ENCODE peak calls at places on chromosomes 4 and X, in five cellular contexts. O is naive thymus-derived CD8-positive, alpha-beta T cell; W is M059J; P is cardiac muscle cell; U is cerebellum. M is an unnamed sample.

GRCh38 chrX:129652565-129653169 is 2.1 kb downstream of the APLN start:
- DNase-seq in O (no peak), P (no peak), W (no peak), U (peak; percentile 30), M (no peak)

GRCh38 chr4:126992910-126993309 is 639.8 kb upstream of the INTU start:
- DNase-seq in W (no peak), O (no peak), U (no peak), P (peak; percentile 9), M (no peak)

GRCh38 chr4:57442834-57443291 is 332.7 kb upstream of the IGFBP7 start:
- DNase-seq in W (peak; percentile 14), O (no peak), U (peak; percentile 27), P (peak; percentile 40), M (peak; percentile 76)

GRCh38 chrX:129574214-129574613 is 34.2 kb downstream of the OCRL start:
- DNase-seq in W (no peak), O (no peak), P (no peak), U (no peak), M (no peak)

GRCh38 chr4:9936128-9936644 is 85.1 kb downstream of the SLC2A9 start:
- DNase-seq in W (no peak), P (no peak), O (no peak), U (no peak), M (no peak)

GRCh38 chr4:126777649-126778048 is 855.1 kb upstream of the INTU start:
- DNase-seq in O (no peak), U (no peak), W (peak; percentile 79), P (peak; percentile 51), M (no peak)

GRCh38 chrX:30786374-30786773 is 102.7 kb downstream of the TAB3 start:
- DNase-seq in P (no peak), U (no peak), W (no peak), O (no peak), M (no peak)

GRCh38 chr4:20544645-20545044 is 155.6 kb upstream of the PACRGL start:
- DNase-seq in U (peak; percentile 6), W (peak; percentile 56), P (peak; percentile 73), O (no peak), M (peak; percentile 80)

GRCh38 chr4:101835121-101835904 is 44.8 kb downstream of the BANK1 start:
- DNase-seq in W (peak; percentile 29), U (peak; percentile 5), P (peak; percentile 82), O (no peak), M (peak; percentile 74)

GRCh38 chr4:151322565-151322964 is 2.8 kb downstream of the SH3D19 start:
- DNase-seq in P (no peak), U (no peak), W (peak; percentile 49), O (no peak), M (no peak)

GRCh38 chrX:24395775-24396174 is 35.3 kb downstream of the SUPT20HL1 start:
- DNase-seq in P (peak; percentile 82), O (peak; percentile 67), U (peak; percentile 49), W (peak; percentile 75), M (peak; percentile 81)

GRCh38 chrX:152907084-152907651 is 9.3 kb downstream of the ZNF185 start:
- DNase-seq in P (peak; percentile 67), O (no peak), W (no peak), U (peak; percentile 52), M (peak; percentile 49)

GRCh38 chr4:80393246-80393969 is 57.9 kb downstream of the CFAP299 start:
- DNase-seq in U (no peak), O (no peak), W (peak; percentile 58), P (peak; percentile 20), M (no peak)

GRCh38 chr4:7361256-7361655 is 73.5 kb downstream of the PSAPL1 start:
- DNase-seq in P (peak; percentile 8), O (no peak), U (no peak), W (no peak), M (no peak)

GRCh38 chrX:1511829-1512228 is 25.2 kb downstream of the P2RY8 start:
- DNase-seq in P (no peak), W (no peak), U (no peak), O (no peak), M (no peak)

GRCh38 chrX:114841051-114841450 is 176.4 kb downstream of the IL13RA2 start:
- DNase-seq in W (peak; percentile 93), U (no peak), P (no peak), O (no peak), M (no peak)

M was measured in DMS53.